ENCODE peak calls at places on chromosomes 13 and 19, in four cellular contexts. One of them, this sample, is unnamed.
A peak's percentile ranks its signal among the peaks of the same experiment; 100 is the strongest.

GRCh38 chr19:10817291-10818038 is 18.5 kb downstream of the TMED1 start:
- DNase-seq in foreskin fibroblast: peak; percentile 99
- DNase-seq in fibroblast of mammary gland: peak; percentile 98
- DNase-seq in stomach: peak; percentile 33
- DNase-seq in this sample: no peak

GRCh38 chr13:90834700-90835099 is 512.8 kb upstream of the MIR17HG start:
- DNase-seq in fibroblast of mammary gland: no peak
- DNase-seq in foreskin fibroblast: no peak
- DNase-seq in stomach: no peak
- DNase-seq in this sample: no peak

GRCh38 chr19:13398780-13399726 is 107.2 kb downstream of the CACNA1A start:
- DNase-seq in stomach: no peak
- DNase-seq in fibroblast of mammary gland: peak; percentile 98
- DNase-seq in foreskin fibroblast: peak; percentile 97
- DNase-seq in this sample: no peak

GRCh38 chr13:24713022-24713421 is 32.8 kb downstream of the ATP12A start:
- DNase-seq in fibroblast of mammary gland: no peak
- DNase-seq in foreskin fibroblast: no peak
- DNase-seq in stomach: peak; percentile 41
- DNase-seq in this sample: no peak

GRCh38 chr13:43441464-43441863 is 345.3 kb downstream of the ENOX1 start:
- DNase-seq in fibroblast of mammary gland: no peak
- DNase-seq in stomach: no peak
- DNase-seq in foreskin fibroblast: no peak
- DNase-seq in this sample: no peak

GRCh38 chr13:38398810-38399493 is 49.3 kb downstream of the UFM1 start:
- DNase-seq in stomach: no peak
- DNase-seq in foreskin fibroblast: peak; percentile 95
- DNase-seq in fibroblast of mammary gland: peak; percentile 92
- DNase-seq in this sample: no peak

GRCh38 chr19:39997595-39998216 is 846 bp downstream of the ZNF546 start:
- DNase-seq in foreskin fibroblast: peak; percentile 80
- DNase-seq in fibroblast of mammary gland: peak; percentile 91
- DNase-seq in stomach: no peak
- DNase-seq in this sample: no peak

GRCh38 chr13:108963846-108964600 is 334.6 kb downstream of the MYO16 start:
- DNase-seq in fibroblast of mammary gland: peak; percentile 55
- DNase-seq in stomach: no peak
- DNase-seq in foreskin fibroblast: peak; percentile 66
- DNase-seq in this sample: no peak

GRCh38 chr13:59112375-59112774 is 1051.4 kb downstream of the DIAPH3 start:
- DNase-seq in stomach: no peak
- DNase-seq in foreskin fibroblast: peak; percentile 82
- DNase-seq in fibroblast of mammary gland: peak; percentile 96
- DNase-seq in this sample: no peak

GRCh38 chr19:14361824-14362223 is 19.4 kb upstream of the ADGRE5 start:
- DNase-seq in foreskin fibroblast: peak; percentile 42
- DNase-seq in stomach: no peak
- DNase-seq in fibroblast of mammary gland: peak; percentile 47
- DNase-seq in this sample: no peak

GRCh38 chr19:55602104-55603001 is 2.3 kb downstream of the ZNF524 start:
- DNase-seq in stomach: no peak
- DNase-seq in fibroblast of mammary gland: no peak
- DNase-seq in foreskin fibroblast: no peak
- DNase-seq in this sample: no peak

GRCh38 chr19:13055213-13056051 is 47.2 kb downstream of the LYL1 start:
- DNase-seq in foreskin fibroblast: peak; percentile 98
- DNase-seq in stomach: peak; percentile 52
- DNase-seq in fibroblast of mammary gland: peak; percentile 86
- DNase-seq in this sample: peak; percentile 88

GRCh38 chr13:49098198-49098597 is 121.9 kb upstream of the MLNR start:
- DNase-seq in foreskin fibroblast: peak; percentile 87
- DNase-seq in fibroblast of mammary gland: peak; percentile 98
- DNase-seq in stomach: no peak
- DNase-seq in this sample: no peak

GRCh38 chr13:49099513-49099877 is 120.6 kb upstream of the MLNR start:
- DNase-seq in fibroblast of mammary gland: no peak
- DNase-seq in foreskin fibroblast: no peak
- DNase-seq in stomach: no peak
- DNase-seq in this sample: no peak

GRCh38 chr13:49100637-49101570 is 119.2 kb upstream of the MLNR start:
- DNase-seq in stomach: no peak
- DNase-seq in fibroblast of mammary gland: no peak
- DNase-seq in foreskin fibroblast: no peak
- DNase-seq in this sample: no peak

GRCh38 chr13:49097374-49097773 is 121.7 kb downstream of the FNDC3A start:
- DNase-seq in foreskin fibroblast: peak; percentile 88
- DNase-seq in fibroblast of mammary gland: peak; percentile 97
- DNase-seq in stomach: no peak
- DNase-seq in this sample: no peak

GRCh38 chr13:49098771-49099512 is 121.2 kb upstream of the MLNR start:
- DNase-seq in foreskin fibroblast: peak; percentile 30
- DNase-seq in fibroblast of mammary gland: peak; percentile 38
- DNase-seq in stomach: no peak
- DNase-seq in this sample: no peak
- TF ChIP-seq CTCF in foreskin fibroblast: peak; percentile 28
- TF ChIP-seq CTCF in fibroblast of mammary gland: peak; percentile 24
- TF ChIP-seq CTCF in stomach: no peak
- TF ChIP-seq CTCF in this sample: peak; percentile 53

GRCh38 chr19:38384209-38385027 is 3.4 kb downstream of the GGN start:
- DNase-seq in stomach: no peak
- DNase-seq in fibroblast of mammary gland: no peak
- DNase-seq in foreskin fibroblast: peak; percentile 54
- DNase-seq in this sample: no peak
- TF ChIP-seq CTCF in stomach: no peak
- TF ChIP-seq CTCF in fibroblast of mammary gland: peak; percentile 26
- TF ChIP-seq CTCF in foreskin fibroblast: peak; percentile 37
- TF ChIP-seq CTCF in this sample: peak; percentile 31

GRCh38 chr19:49451430-49452181 is at the start of gene PIH1D1:
- DNase-seq in fibroblast of mammary gland: peak; percentile 99
- DNase-seq in foreskin fibroblast: peak; percentile 99
- DNase-seq in stomach: peak; percentile 98
- DNase-seq in this sample: peak; percentile 95
- TF ChIP-seq CTCF in fibroblast of mammary gland: peak; percentile 9
- TF ChIP-seq CTCF in foreskin fibroblast: peak; percentile 20
- TF ChIP-seq CTCF in stomach: no peak
- TF ChIP-seq CTCF in this sample: peak; percentile 45

GRCh38 chr19:57141699-57142098 is 3.3 kb downstream of the ZIM3 start:
- DNase-seq in stomach: no peak
- DNase-seq in fibroblast of mammary gland: no peak
- DNase-seq in foreskin fibroblast: no peak
- DNase-seq in this sample: no peak
- TF ChIP-seq CTCF in stomach: no peak
- TF ChIP-seq CTCF in fibroblast of mammary gland: no peak
- TF ChIP-seq CTCF in foreskin fibroblast: no peak
- TF ChIP-seq CTCF in this sample: no peak

GRCh38 chr13:57569981-57570380 is 61.6 kb upstream of the PCDH17 start:
- DNase-seq in stomach: no peak
- DNase-seq in foreskin fibroblast: no peak
- DNase-seq in fibroblast of mammary gland: no peak
- DNase-seq in this sample: no peak
- TF ChIP-seq CTCF in stomach: no peak
- TF ChIP-seq CTCF in foreskin fibroblast: no peak
- TF ChIP-seq CTCF in fibroblast of mammary gland: no peak
- TF ChIP-seq CTCF in this sample: no peak

DNA sequence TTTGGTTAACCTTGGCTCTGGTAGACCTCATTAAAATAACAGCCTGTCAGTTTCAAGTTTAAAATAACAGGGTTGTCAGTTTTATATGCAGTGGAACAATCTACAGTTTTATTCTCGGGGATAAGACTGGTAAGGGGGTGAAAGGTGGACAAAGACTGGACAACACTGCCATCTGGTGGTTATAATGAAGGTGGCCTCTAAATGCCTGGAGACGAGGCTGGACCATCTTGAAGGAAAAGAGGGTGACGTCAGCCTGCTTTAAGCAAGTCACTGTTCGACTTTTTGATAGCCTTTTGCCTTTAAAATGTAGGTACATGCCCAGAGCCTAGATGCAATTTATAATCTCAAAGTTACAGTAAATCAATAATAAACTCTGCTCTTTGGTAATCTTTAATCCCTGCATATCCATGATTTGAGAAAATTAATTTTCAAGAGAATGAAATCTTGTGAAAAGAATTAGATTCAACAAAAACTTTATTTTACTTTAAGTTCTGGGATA is 117.0 kb downstream of the DCT start:
- DNase-seq in foreskin fibroblast: peak; percentile 95
- DNase-seq in fibroblast of mammary gland: peak; percentile 95
- DNase-seq in stomach: peak; percentile 48
- DNase-seq in this sample: no peak
- TF ChIP-seq CTCF in foreskin fibroblast: peak; percentile 69
- TF ChIP-seq CTCF in fibroblast of mammary gland: peak; percentile 82
- TF ChIP-seq CTCF in stomach: peak; percentile 60
- TF ChIP-seq CTCF in this sample: peak; percentile 97